ENCODE peak calls at places on chromosomes 5 and 9, in six cellular contexts. One of them, this sample, is unnamed.

GRCh38 chr9:14661421-14662059 is 31.7 kb downstream of the ZDHHC21 start:
- DNase-seq in neural progenitor cell: peak; percentile 22
- DNase-seq in endodermal cell: no peak
- DNase-seq in GM20000: peak; percentile 32
- DNase-seq in mucosa of descending colon: no peak
- DNase-seq in psoas muscle: no peak
- DNase-seq in this sample: peak; percentile 36

GRCh38 chr9:95048225-95049087 is 269.1 kb downstream of the FANCC start:
- DNase-seq in neural progenitor cell: peak; percentile 81
- DNase-seq in endodermal cell: peak; percentile 93
- DNase-seq in GM20000: peak; percentile 93
- DNase-seq in mucosa of descending colon: peak; percentile 82
- DNase-seq in psoas muscle: peak; percentile 69
- DNase-seq in this sample: peak; percentile 85

GRCh38 chr5:142913728-142914338 is 143.7 kb downstream of the ARHGAP26 start:
- DNase-seq in neural progenitor cell: peak; percentile 23
- DNase-seq in endodermal cell: no peak
- DNase-seq in GM20000: no peak
- DNase-seq in mucosa of descending colon: no peak
- DNase-seq in psoas muscle: no peak
- DNase-seq in this sample: no peak

GRCh38 chr5:76371955-76372319 is 31.1 kb upstream of the IQGAP2 start:
- DNase-seq in neural progenitor cell: no peak
- DNase-seq in endodermal cell: no peak
- DNase-seq in GM20000: no peak
- DNase-seq in mucosa of descending colon: no peak
- DNase-seq in psoas muscle: no peak
- DNase-seq in this sample: peak; percentile 58

GRCh38 chr5:55063220-55063863 is 39.1 kb upstream of the GZMA start:
- DNase-seq in neural progenitor cell: no peak
- DNase-seq in endodermal cell: no peak
- DNase-seq in GM20000: no peak
- DNase-seq in mucosa of descending colon: no peak
- DNase-seq in psoas muscle: no peak
- DNase-seq in this sample: peak; percentile 67

GRCh38 chr9:81772144-81772543 is 82.8 kb upstream of the TLE1 start:
- DNase-seq in neural progenitor cell: no peak
- DNase-seq in endodermal cell: no peak
- DNase-seq in GM20000: no peak
- DNase-seq in mucosa of descending colon: no peak
- DNase-seq in psoas muscle: no peak
- DNase-seq in this sample: no peak

GRCh38 chr9:14768561-14769234 is 46.2 kb upstream of the CER1 start:
- DNase-seq in neural progenitor cell: peak; percentile 72
- DNase-seq in endodermal cell: peak; percentile 69
- DNase-seq in GM20000: peak; percentile 33
- DNase-seq in mucosa of descending colon: no peak
- DNase-seq in psoas muscle: no peak
- DNase-seq in this sample: peak; percentile 61

GRCh38 chr5:462051-462481 is 19.1 kb downstream of the EXOC3 start:
- DNase-seq in neural progenitor cell: no peak
- DNase-seq in endodermal cell: peak; percentile 22
- DNase-seq in GM20000: no peak
- DNase-seq in mucosa of descending colon: no peak
- DNase-seq in psoas muscle: no peak
- DNase-seq in this sample: no peak

GRCh38 chr5:14551211-14551610 is 30.4 kb upstream of the OTULINL start:
- DNase-seq in neural progenitor cell: no peak
- DNase-seq in endodermal cell: no peak
- DNase-seq in GM20000: no peak
- DNase-seq in mucosa of descending colon: no peak
- DNase-seq in psoas muscle: no peak
- DNase-seq in this sample: no peak

GRCh38 chr5:39433123-39433522 is 8.3 kb upstream of the DAB2 start:
- DNase-seq in neural progenitor cell: no peak
- DNase-seq in endodermal cell: no peak
- DNase-seq in GM20000: no peak
- DNase-seq in mucosa of descending colon: no peak
- DNase-seq in psoas muscle: no peak
- DNase-seq in this sample: no peak

GRCh38 chr5:62042007-62042406 is 264.0 kb upstream of the KIF2A start:
- DNase-seq in neural progenitor cell: no peak
- DNase-seq in endodermal cell: no peak
- DNase-seq in GM20000: no peak
- DNase-seq in mucosa of descending colon: no peak
- DNase-seq in psoas muscle: no peak
- DNase-seq in this sample: no peak

GRCh38 chr5:115583474-115583873 is 18.8 kb downstream of the TICAM2 start:
- DNase-seq in neural progenitor cell: peak; percentile 5
- DNase-seq in endodermal cell: no peak
- DNase-seq in GM20000: no peak
- DNase-seq in mucosa of descending colon: no peak
- DNase-seq in psoas muscle: no peak
- DNase-seq in this sample: peak; percentile 38

GRCh38 chr5:91434348-91434747 is 51.2 kb upstream of the ARRDC3 start:
- DNase-seq in neural progenitor cell: no peak
- DNase-seq in endodermal cell: no peak
- DNase-seq in GM20000: no peak
- DNase-seq in mucosa of descending colon: no peak
- DNase-seq in psoas muscle: no peak
- DNase-seq in this sample: peak; percentile 5

GRCh38 chr5:179801304-179802206 is 5.1 kb downstream of the MGAT4B start:
- DNase-seq in neural progenitor cell: peak; percentile 85
- DNase-seq in endodermal cell: peak; percentile 93
- DNase-seq in GM20000: peak; percentile 87
- DNase-seq in mucosa of descending colon: peak; percentile 85
- DNase-seq in psoas muscle: peak; percentile 81
- DNase-seq in this sample: no peak

GRCh38 chr9:106862946-106863740 is at the start of gene ZNF462:
- DNase-seq in neural progenitor cell: peak; percentile 69
- DNase-seq in endodermal cell: peak; percentile 82
- DNase-seq in GM20000: peak; percentile 31
- DNase-seq in mucosa of descending colon: peak; percentile 50
- DNase-seq in psoas muscle: peak; percentile 43
- DNase-seq in this sample: peak; percentile 73

GRCh38 chr9:114138537-114138936 is 16.8 kb upstream of the COL27A1 start:
- DNase-seq in neural progenitor cell: no peak
- DNase-seq in endodermal cell: no peak
- DNase-seq in GM20000: no peak
- DNase-seq in mucosa of descending colon: no peak
- DNase-seq in psoas muscle: peak; percentile 28
- DNase-seq in this sample: no peak
- TF ChIP-seq CTCF in neural progenitor cell: no peak
- TF ChIP-seq CTCF in endodermal cell: peak; percentile 25
- TF ChIP-seq CTCF in GM20000: no peak
- TF ChIP-seq CTCF in mucosa of descending colon: no peak
- TF ChIP-seq CTCF in psoas muscle: no peak
- TF ChIP-seq CTCF in this sample: no peak

GRCh38 chr5:32794086-32794485 is 83.0 kb downstream of the NPR3 start:
- DNase-seq in neural progenitor cell: peak; percentile 5
- DNase-seq in endodermal cell: peak; percentile 53
- DNase-seq in GM20000: no peak
- DNase-seq in mucosa of descending colon: no peak
- DNase-seq in psoas muscle: no peak
- DNase-seq in this sample: peak; percentile 58
- TF ChIP-seq CTCF in neural progenitor cell: peak; percentile 29
- TF ChIP-seq CTCF in endodermal cell: peak; percentile 66
- TF ChIP-seq CTCF in GM20000: no peak
- TF ChIP-seq CTCF in mucosa of descending colon: no peak
- TF ChIP-seq CTCF in psoas muscle: no peak
- TF ChIP-seq CTCF in this sample: no peak

GRCh38 chr9:133955821-133956411 is 36.2 kb downstream of the VAV2 start:
- DNase-seq in neural progenitor cell: peak; percentile 78
- DNase-seq in endodermal cell: peak; percentile 86
- DNase-seq in GM20000: peak; percentile 76
- DNase-seq in mucosa of descending colon: peak; percentile 69
- DNase-seq in psoas muscle: peak; percentile 23
- DNase-seq in this sample: no peak
- TF ChIP-seq CTCF in neural progenitor cell: peak; percentile 14
- TF ChIP-seq CTCF in endodermal cell: peak; percentile 31
- TF ChIP-seq CTCF in GM20000: no peak
- TF ChIP-seq CTCF in mucosa of descending colon: no peak
- TF ChIP-seq CTCF in psoas muscle: no peak
- TF ChIP-seq CTCF in this sample: no peak

GRCh38 chr5:101047181-101047580 is 144.1 kb upstream of the ST8SIA4 start:
- DNase-seq in neural progenitor cell: no peak
- DNase-seq in endodermal cell: no peak
- DNase-seq in GM20000: no peak
- DNase-seq in mucosa of descending colon: no peak
- DNase-seq in psoas muscle: no peak
- DNase-seq in this sample: no peak

DNA sequence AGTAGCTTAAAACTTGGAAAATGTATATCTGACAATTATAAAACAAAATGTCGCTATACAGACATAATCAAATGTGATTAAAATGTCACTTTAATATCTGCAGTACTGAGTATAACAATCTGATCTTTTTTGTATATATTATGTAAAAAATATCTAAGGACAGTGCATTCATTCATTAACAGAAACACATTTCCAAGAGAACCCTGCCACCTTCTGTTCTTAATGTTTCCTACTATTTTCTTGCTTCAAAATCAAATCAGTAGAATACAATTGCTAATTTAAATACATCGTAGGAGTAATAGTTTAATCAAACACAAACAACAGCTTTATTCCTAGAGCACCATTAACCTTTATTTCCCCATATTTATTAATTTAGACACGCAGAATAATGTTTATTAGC is 142.6 kb upstream of the ST8SIA4 start:
- DNase-seq in neural progenitor cell: no peak
- DNase-seq in endodermal cell: no peak
- DNase-seq in GM20000: peak; percentile 23
- DNase-seq in mucosa of descending colon: no peak
- DNase-seq in psoas muscle: no peak
- DNase-seq in this sample: peak; percentile 9
- TF ChIP-seq CTCF in neural progenitor cell: peak; percentile 31
- TF ChIP-seq CTCF in endodermal cell: peak; percentile 44
- TF ChIP-seq CTCF in GM20000: no peak
- TF ChIP-seq CTCF in mucosa of descending colon: no peak
- TF ChIP-seq CTCF in psoas muscle: no peak
- TF ChIP-seq CTCF in this sample: peak; percentile 30

GRCh38 chr9:1726993-1727759 is 288.0 kb upstream of the SMARCA2 start:
- DNase-seq in neural progenitor cell: peak; percentile 42
- DNase-seq in endodermal cell: peak; percentile 68
- DNase-seq in GM20000: peak; percentile 9
- DNase-seq in mucosa of descending colon: no peak
- DNase-seq in psoas muscle: no peak
- DNase-seq in this sample: peak; percentile 5

GRCh38 chr9:1729631-1730030 is 285.5 kb upstream of the SMARCA2 start:
- DNase-seq in neural progenitor cell: no peak
- DNase-seq in endodermal cell: no peak
- DNase-seq in GM20000: no peak
- DNase-seq in mucosa of descending colon: no peak
- DNase-seq in psoas muscle: no peak
- DNase-seq in this sample: no peak

GRCh38 chr9:1738511-1739100 is 276.5 kb upstream of the SMARCA2 start:
- DNase-seq in neural progenitor cell: peak; percentile 31
- DNase-seq in endodermal cell: peak; percentile 53
- DNase-seq in GM20000: no peak
- DNase-seq in mucosa of descending colon: no peak
- DNase-seq in psoas muscle: no peak
- DNase-seq in this sample: no peak

DNA sequence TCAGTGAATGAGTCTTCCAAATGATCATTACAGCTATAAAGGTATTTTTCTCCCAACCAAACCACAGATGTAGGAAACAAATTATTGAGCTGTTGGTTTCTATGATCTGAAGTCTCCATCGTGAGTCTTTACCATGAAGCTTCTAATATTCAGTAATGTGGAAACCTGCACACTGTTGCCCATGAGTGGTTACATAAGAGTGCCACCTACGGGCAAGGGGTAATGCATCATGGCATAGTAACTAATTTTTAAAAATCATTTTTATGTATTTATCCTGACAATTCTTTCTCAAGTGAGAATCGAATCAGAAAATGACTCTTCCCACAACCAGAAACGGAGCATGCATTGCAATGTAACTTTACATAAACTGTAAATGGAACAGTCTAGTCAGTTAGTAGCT is 282.5 kb upstream of the SMARCA2 start:
- DNase-seq in neural progenitor cell: no peak
- DNase-seq in endodermal cell: no peak
- DNase-seq in GM20000: peak; percentile 7
- DNase-seq in mucosa of descending colon: no peak
- DNase-seq in psoas muscle: no peak
- DNase-seq in this sample: peak; percentile 36
- TF ChIP-seq CTCF in neural progenitor cell: no peak
- TF ChIP-seq CTCF in endodermal cell: no peak
- TF ChIP-seq CTCF in GM20000: no peak
- TF ChIP-seq CTCF in mucosa of descending colon: no peak
- TF ChIP-seq CTCF in psoas muscle: no peak
- TF ChIP-seq CTCF in this sample: peak; percentile 36